ENCODE peak calls at places on chromosomes 11 and 22, in five cellular contexts. One of them, this sample, is unnamed.

GRCh38 chr22:45268958-45269844 is 15.5 kb upstream of the UPK3A start:
- DNase-seq in psoas muscle: peak; percentile 95
- DNase-seq in mammary epithelial cell: peak; percentile 43
- DNase-seq in Peyer's patch: peak; percentile 93
- DNase-seq in spleen: peak; percentile 98
- DNase-seq in this sample: peak; percentile 87

GRCh38 chr11:24704716-24705115 is 207.9 kb downstream of the LUZP2 start:
- DNase-seq in psoas muscle: no peak
- DNase-seq in mammary epithelial cell: no peak
- DNase-seq in Peyer's patch: no peak
- DNase-seq in spleen: no peak
- DNase-seq in this sample: no peak

GRCh38 chr22:43851058-43851978 is 11.0 kb downstream of the SULT4A1 start:
- DNase-seq in psoas muscle: peak; percentile 21
- DNase-seq in mammary epithelial cell: no peak
- DNase-seq in Peyer's patch: peak; percentile 28
- DNase-seq in spleen: peak; percentile 44
- DNase-seq in this sample: no peak

GRCh38 chr11:35171226-35171625 is 32.3 kb downstream of the CD44 start:
- DNase-seq in psoas muscle: no peak
- DNase-seq in mammary epithelial cell: no peak
- DNase-seq in Peyer's patch: no peak
- DNase-seq in spleen: no peak
- DNase-seq in this sample: no peak

GRCh38 chr11:119051440-119052162 is 5.4 kb downstream of the HYOU1 start:
- DNase-seq in psoas muscle: no peak
- DNase-seq in mammary epithelial cell: no peak
- DNase-seq in Peyer's patch: no peak
- DNase-seq in spleen: peak; percentile 72
- DNase-seq in this sample: no peak

GRCh38 chr22:41598081-41598480 is 8.4 kb upstream of the PMM1 start:
- DNase-seq in psoas muscle: no peak
- DNase-seq in mammary epithelial cell: peak; percentile 88
- DNase-seq in Peyer's patch: no peak
- DNase-seq in spleen: peak; percentile 11
- DNase-seq in this sample: no peak

GRCh38 chr22:49352361-49353169 is 475.1 kb downstream of the BRD1 start:
- DNase-seq in psoas muscle: peak; percentile 38
- DNase-seq in mammary epithelial cell: no peak
- DNase-seq in Peyer's patch: no peak
- DNase-seq in spleen: peak; percentile 65
- DNase-seq in this sample: no peak

GRCh38 chr22:45082795-45083194 is 73.0 kb upstream of the PHF21B start:
- DNase-seq in psoas muscle: no peak
- DNase-seq in mammary epithelial cell: no peak
- DNase-seq in Peyer's patch: no peak
- DNase-seq in spleen: no peak
- DNase-seq in this sample: no peak

GRCh38 chr22:42258126-42258525 is 12.3 kb downstream of the TCF20 start:
- DNase-seq in psoas muscle: no peak
- DNase-seq in mammary epithelial cell: no peak
- DNase-seq in Peyer's patch: no peak
- DNase-seq in spleen: no peak
- DNase-seq in this sample: no peak

GRCh38 chr11:30818721-30819120 is 232.6 kb upstream of the MPPED2 start:
- DNase-seq in psoas muscle: no peak
- DNase-seq in mammary epithelial cell: no peak
- DNase-seq in Peyer's patch: no peak
- DNase-seq in spleen: no peak
- DNase-seq in this sample: no peak

GRCh38 chr22:44664149-44664548 is 37.9 kb upstream of the PRR5 start:
- DNase-seq in psoas muscle: peak; percentile 79
- DNase-seq in mammary epithelial cell: no peak
- DNase-seq in Peyer's patch: peak; percentile 58
- DNase-seq in spleen: peak; percentile 91
- DNase-seq in this sample: peak; percentile 62

DNA sequence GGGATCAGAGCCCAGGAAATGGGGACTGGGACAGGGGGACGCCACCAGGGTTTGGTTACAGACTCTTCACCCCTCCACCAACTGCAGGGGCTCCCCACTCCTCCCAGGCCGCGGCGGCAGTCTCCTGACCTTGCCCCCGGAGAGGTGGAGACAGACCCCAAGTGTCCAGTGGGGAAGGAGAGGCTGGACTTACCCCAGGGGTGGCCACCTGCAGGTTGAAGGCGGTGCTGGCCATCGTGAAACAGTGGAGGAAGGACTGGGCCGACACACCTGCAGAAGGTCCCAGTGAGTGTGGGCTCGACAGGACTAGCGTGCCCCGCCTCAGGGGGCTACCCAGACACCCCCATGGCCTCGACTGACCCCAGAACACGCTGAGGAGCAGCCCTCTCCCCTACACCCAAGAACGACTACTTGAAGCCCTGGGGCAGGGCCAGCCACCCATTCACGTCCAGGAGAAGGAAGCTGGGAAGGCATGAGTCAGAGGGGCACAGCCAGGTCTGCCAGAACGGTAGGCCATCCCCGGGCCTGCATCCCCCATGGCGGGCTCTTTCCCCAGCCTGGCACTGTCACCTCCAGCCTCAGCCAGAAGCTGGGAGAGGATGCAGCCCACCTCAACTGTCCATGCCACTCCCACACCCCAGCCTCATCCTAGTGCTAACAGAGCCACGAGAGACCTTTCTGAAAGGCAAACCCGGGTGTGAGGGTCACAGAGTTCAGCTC is 2.3 kb downstream of the GATD1 start:
- DNase-seq in psoas muscle: no peak
- DNase-seq in mammary epithelial cell: peak; percentile 64
- DNase-seq in Peyer's patch: no peak
- DNase-seq in spleen: peak; percentile 76
- DNase-seq in this sample: no peak
- TF ChIP-seq CTCF in psoas muscle: no peak
- TF ChIP-seq CTCF in mammary epithelial cell: no peak
- TF ChIP-seq CTCF in Peyer's patch: no peak
- TF ChIP-seq CTCF in spleen: no peak
- TF ChIP-seq CTCF in this sample: no peak

GRCh38 chr22:48053973-48054372 is 1291.5 kb downstream of the TBC1D22A start:
- DNase-seq in psoas muscle: no peak
- DNase-seq in mammary epithelial cell: no peak
- DNase-seq in Peyer's patch: no peak
- DNase-seq in spleen: no peak
- DNase-seq in this sample: no peak
- H3K27ac ChIP-seq in psoas muscle: no peak overlapping the region
- H3K27ac ChIP-seq in mammary epithelial cell: no peak overlapping the region
- H3K27ac ChIP-seq in Peyer's patch: no peak overlapping the region
- H3K27ac ChIP-seq in spleen: no peak overlapping the region
- H3K27ac ChIP-seq in this sample: no peak overlapping the region

GRCh38 chr11:44600261-44600660 is 34.8 kb downstream of the CD82 start:
- DNase-seq in psoas muscle: no peak
- DNase-seq in mammary epithelial cell: no peak
- DNase-seq in Peyer's patch: no peak
- DNase-seq in spleen: no peak
- DNase-seq in this sample: no peak

GRCh38 chr11:44600739-44601416 is 35.4 kb downstream of the CD82 start:
- DNase-seq in psoas muscle: no peak
- DNase-seq in mammary epithelial cell: no peak
- DNase-seq in Peyer's patch: no peak
- DNase-seq in spleen: peak; percentile 88
- DNase-seq in this sample: no peak

GRCh38 chr11:44596541-44597276 is 31.2 kb downstream of the CD82 start:
- DNase-seq in psoas muscle: no peak
- DNase-seq in mammary epithelial cell: peak; percentile 28
- DNase-seq in Peyer's patch: no peak
- DNase-seq in spleen: no peak
- DNase-seq in this sample: no peak

GRCh38 chr11:44597358-44598009 is 32.0 kb downstream of the CD82 start:
- DNase-seq in psoas muscle: no peak
- DNase-seq in mammary epithelial cell: no peak
- DNase-seq in Peyer's patch: no peak
- DNase-seq in spleen: no peak
- DNase-seq in this sample: no peak

GRCh38 chr11:44598831-44599230 is 33.4 kb downstream of the CD82 start:
- DNase-seq in psoas muscle: no peak
- DNase-seq in mammary epithelial cell: no peak
- DNase-seq in Peyer's patch: no peak
- DNase-seq in spleen: no peak
- DNase-seq in this sample: no peak
- H3K4me1 ChIP-seq in psoas muscle: peaks cover 55% of the 10 kb centered on the region
- H3K4me1 ChIP-seq in mammary epithelial cell: peaks cover 21% of the 10 kb centered on the region
- H3K4me1 ChIP-seq in Peyer's patch: peaks cover 48% of the 10 kb centered on the region
- H3K4me1 ChIP-seq in spleen: peaks cover 93% of the 10 kb centered on the region
- H3K4me1 ChIP-seq in this sample: peaks cover 7% of the 10 kb centered on the region

DNA sequence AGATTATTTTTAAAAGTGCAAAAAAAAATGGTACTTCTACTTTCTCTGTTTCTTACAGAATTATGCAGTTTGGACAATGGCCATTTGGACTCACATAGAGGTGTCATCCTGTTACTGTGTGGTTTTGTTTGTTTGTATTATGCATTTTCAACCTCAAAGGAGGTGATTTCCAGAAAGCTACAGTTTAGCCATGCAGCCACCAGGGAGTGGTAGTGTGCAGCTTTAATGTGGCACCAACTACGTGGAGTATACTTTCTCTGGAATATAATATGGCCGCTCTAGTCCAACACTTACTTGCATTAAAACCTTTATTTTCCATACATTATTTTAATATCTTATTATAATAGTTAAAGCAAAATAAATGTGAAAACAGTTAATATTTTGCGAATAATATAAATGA is 469.9 kb upstream of the KIRREL3 start:
- DNase-seq in psoas muscle: no peak
- DNase-seq in mammary epithelial cell: no peak
- DNase-seq in Peyer's patch: no peak
- DNase-seq in spleen: no peak
- DNase-seq in this sample: no peak
- TF ChIP-seq CTCF in psoas muscle: no peak
- TF ChIP-seq CTCF in mammary epithelial cell: peak; percentile 50
- TF ChIP-seq CTCF in Peyer's patch: peak; percentile 63
- TF ChIP-seq CTCF in spleen: no peak
- TF ChIP-seq CTCF in this sample: peak; percentile 34

GRCh38 chr11:727281-727701 is 20.0 kb upstream of the TALDO1 start:
- DNase-seq in psoas muscle: no peak
- DNase-seq in mammary epithelial cell: no peak
- DNase-seq in Peyer's patch: no peak
- DNase-seq in spleen: no peak
- DNase-seq in this sample: no peak

GRCh38 chr11:724063-724732 is 18.2 kb downstream of the EPS8L2 start:
- DNase-seq in psoas muscle: no peak
- DNase-seq in mammary epithelial cell: no peak
- DNase-seq in Peyer's patch: no peak
- DNase-seq in spleen: peak; percentile 81
- DNase-seq in this sample: peak; percentile 22

GRCh38 chr11:724733-725386 is 18.8 kb downstream of the EPS8L2 start:
- DNase-seq in psoas muscle: no peak
- DNase-seq in mammary epithelial cell: no peak
- DNase-seq in Peyer's patch: no peak
- DNase-seq in spleen: no peak
- DNase-seq in this sample: no peak

GRCh38 chr11:726278-726915 is 20.4 kb downstream of the EPS8L2 start:
- DNase-seq in psoas muscle: peak; percentile 64
- DNase-seq in mammary epithelial cell: peak; percentile 83
- DNase-seq in Peyer's patch: peak; percentile 84
- DNase-seq in spleen: peak; percentile 94
- DNase-seq in this sample: peak; percentile 82

GRCh38 chr11:725624-726202 is 19.7 kb downstream of the EPS8L2 start:
- DNase-seq in psoas muscle: no peak
- DNase-seq in mammary epithelial cell: no peak
- DNase-seq in Peyer's patch: peak; percentile 57
- DNase-seq in spleen: peak; percentile 81
- DNase-seq in this sample: peak; percentile 40
- H3K27ac ChIP-seq in psoas muscle: no peak overlapping the region
- H3K27ac ChIP-seq in mammary epithelial cell: no peak overlapping the region
- H3K27ac ChIP-seq in Peyer's patch: peak overlapping the region; percentile 70
- H3K27ac ChIP-seq in spleen: peak overlapping the region; percentile 60
- H3K27ac ChIP-seq in this sample: peak overlapping the region; percentile 67

DNA sequence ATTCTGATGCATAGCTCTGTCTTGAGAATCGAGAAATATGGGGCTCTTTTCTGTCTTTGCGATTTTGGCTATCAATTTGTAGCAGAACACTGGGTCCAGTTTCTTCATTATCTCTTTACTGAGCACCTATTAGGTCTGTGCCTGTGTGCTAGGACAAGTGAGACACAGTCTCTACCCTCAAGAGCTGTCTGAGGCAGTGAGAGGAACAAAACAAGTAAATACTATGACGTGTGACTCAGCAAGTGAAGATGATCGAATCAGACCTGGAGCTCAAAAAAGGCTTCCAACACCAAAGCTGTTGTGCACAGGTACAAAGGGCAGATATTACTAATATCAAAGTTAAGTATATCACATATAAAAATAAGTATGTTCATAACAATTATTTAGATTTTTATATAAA is 52.4 kb downstream of the LGR4 start:
- DNase-seq in psoas muscle: no peak
- DNase-seq in mammary epithelial cell: no peak
- DNase-seq in Peyer's patch: no peak
- DNase-seq in spleen: no peak
- DNase-seq in this sample: no peak
- H3K4me1 ChIP-seq in psoas muscle: peaks cover 57% of the 10 kb centered on the region
- H3K4me1 ChIP-seq in mammary epithelial cell: peaks cover 34% of the 10 kb centered on the region
- H3K4me1 ChIP-seq in Peyer's patch: no peaks in the 10 kb centered on the region
- H3K4me1 ChIP-seq in spleen: no peaks in the 10 kb centered on the region
- H3K4me1 ChIP-seq in this sample: no peaks in the 10 kb centered on the region